ENCODE peak calls at places on chromosomes 5 and 9, in six cellular contexts. Q is heart left ventricle, X is neuronal stem cell, S is body of pancreas, W is stomach, A is SK-N-SH. G is an unnamed sample.

GRCh38 chr5:24621809-24622208 is 23.0 kb downstream of the CDH10 start:
- DNase-seq in Q (peak; percentile 8), X (no peak), S (peak; percentile 16), W (no peak), A (no peak), G (peak; percentile 62)

GRCh38 chr5:151664694-151665583 is 21.8 kb downstream of the SPARC start:
- DNase-seq in Q (peak; percentile 69), X (no peak), S (no peak), W (no peak), A (no peak), G (peak; percentile 36)

GRCh38 chr5:112883192-112883591 is 22.1 kb downstream of the SRP19 start:
- DNase-seq in Q (no peak), X (no peak), S (no peak), W (no peak), A (no peak), G (no peak)

GRCh38 chr9:3238241-3238640 is 287.6 kb downstream of the RFX3 start:
- DNase-seq in Q (no peak), X (no peak), S (no peak), W (no peak), A (no peak), G (no peak)

GRCh38 chr5:107428303-107428761 is 242.4 kb downstream of the EFNA5 start:
- DNase-seq in Q (no peak), X (no peak), S (no peak), W (no peak), A (no peak), G (no peak)

GRCh38 chr9:134863941-134864820 is 16.4 kb upstream of the FCN2 start:
- DNase-seq in Q (no peak), X (no peak), S (no peak), W (no peak), A (no peak), G (no peak)

GRCh38 chr9:20559236-20559896 is 62.9 kb downstream of the MLLT3 start:
- DNase-seq in Q (no peak), X (no peak), S (no peak), W (no peak), A (no peak), G (no peak)

GRCh38 chr5:10935536-10935935 is 174.5 kb upstream of the DAP start:
- DNase-seq in Q (no peak), X (no peak), S (no peak), W (no peak), A (no peak), G (no peak)

GRCh38 chr5:67190856-67191255 is 5.7 kb downstream of the CD180 start:
- DNase-seq in Q (no peak), X (no peak), S (no peak), W (no peak), A (no peak), G (no peak)

GRCh38 chr5:136518814-136519213 is 153.5 kb upstream of the TRPC7 start:
- DNase-seq in Q (no peak), X (no peak), S (no peak), W (no peak), A (no peak), G (no peak)

GRCh38 chr5:180318456-180319089 is 26.7 kb upstream of the MAPK9 start:
- DNase-seq in Q (no peak), X (no peak), S (no peak), W (no peak), A (no peak), G (no peak)

GRCh38 chr5:54905942-54906537 is 79.4 kb downstream of the ESM1 start:
- DNase-seq in Q (peak; percentile 38), X (peak; percentile 57), S (peak; percentile 71), W (peak; percentile 86), A (peak; percentile 38), G (peak; percentile 47)

GRCh38 chr9:80922544-80922943 is 766.8 kb downstream of the TLE1 start:
- DNase-seq in Q (no peak), X (no peak), S (no peak), W (no peak), A (no peak), G (no peak)

GRCh38 chr5:113267361-113267900 is 167.4 kb downstream of the TSSK1B start:
- DNase-seq in Q (no peak), X (no peak), S (no peak), W (no peak), A (no peak), G (peak; percentile 52)

GRCh38 chr9:112120046-112120373 is 55.1 kb downstream of the SUSD1 start:
- DNase-seq in Q (no peak), X (no peak), S (no peak), W (no peak), A (no peak), G (no peak)

GRCh38 chr5:177092178-177093081 is 5.7 kb downstream of the FGFR4 start:
- DNase-seq in Q (no peak), X (no peak), S (no peak), W (no peak), A (no peak), G (no peak)

GRCh38 chr5:38677611-38678010 is 121.2 kb upstream of the LIFR start:
- DNase-seq in Q (no peak), X (no peak), S (no peak), W (no peak), A (no peak), G (no peak)

GRCh38 chr5:54704341-54704740 is 186.8 kb downstream of the SNX18 start:
- DNase-seq in Q (no peak), X (no peak), S (no peak), W (no peak), A (no peak), G (no peak)

GRCh38 chr5:79858097-79858723 is 132.9 kb downstream of the MTX3 start:
- DNase-seq in Q (peak; percentile 60), X (peak; percentile 70), S (peak; percentile 81), W (peak; percentile 81), A (peak; percentile 47), G (peak; percentile 72)

GRCh38 chr9:121349009-121349408 is 21.0 kb downstream of the STOM start:
- DNase-seq in Q (no peak), X (no peak), S (no peak), W (no peak), A (no peak), G (no peak)

GRCh38 chr9:85038061-85038460 is 368.5 kb downstream of the NTRK2 start:
- DNase-seq in Q (no peak), X (no peak), S (no peak), W (no peak), A (no peak), G (no peak)

GRCh38 chr5:172848419-172848818 is 14.4 kb downstream of the ERGIC1 start:
- DNase-seq in Q (no peak), X (no peak), S (no peak), W (no peak), A (no peak), G (no peak)
- H3K4me1 ChIP-seq in Q (no peaks in the 10 kb centered on the region), X (no peaks in the 10 kb centered on the region), S (peaks cover 38% of the 10 kb centered on the region), W (peaks cover 53% of the 10 kb centered on the region), A (no peaks in the 10 kb centered on the region), G (peaks cover 4% of the 10 kb centered on the region)

GRCh38 chr5:43006411-43007202 is 33.5 kb downstream of the ANXA2R start:
- DNase-seq in Q (no peak), X (no peak), S (no peak), W (no peak), A (no peak), G (no peak)
- H3K4me3 ChIP-seq in Q (peak overlapping the region; percentile 71), X (no peak overlapping the region), S (no peak overlapping the region), W (peak overlapping the region; percentile 36), A (peak overlapping the region; percentile 60), G (peak overlapping the region; percentile 88)

GRCh38 chr5:158531899-158532298 is 567.8 kb downstream of the EBF1 start:
- DNase-seq in Q (no peak), X (no peak), S (no peak), W (no peak), A (no peak), G (no peak)
- H3K4me1 ChIP-seq in Q (peaks cover 3% of the 10 kb centered on the region), X (peaks cover 4% of the 10 kb centered on the region), S (no peaks in the 10 kb centered on the region), W (no peaks in the 10 kb centered on the region), A (no peaks in the 10 kb centered on the region), G (no peaks in the 10 kb centered on the region)

GRCh38 chr5:159104759-159105317 is 5.1 kb upstream of the EBF1 start:
- DNase-seq in Q (no peak), X (peak; percentile 20), S (no peak), W (no peak), A (no peak), G (no peak)

GRCh38 chr5:159104058-159104651 is 4.4 kb upstream of the EBF1 start:
- DNase-seq in Q (peak; percentile 47), X (peak; percentile 49), S (no peak), W (no peak), A (no peak), G (peak; percentile 23)

GRCh38 chr5:159106193-159106568 is 6.5 kb upstream of the EBF1 start:
- DNase-seq in Q (no peak), X (no peak), S (no peak), W (no peak), A (no peak), G (no peak)

GRCh38 chr5:159106569-159107282 is 7.0 kb upstream of the EBF1 start:
- DNase-seq in Q (peak; percentile 77), X (peak; percentile 80), S (peak; percentile 75), W (peak; percentile 71), A (peak; percentile 91), G (peak; percentile 89)

DNA sequence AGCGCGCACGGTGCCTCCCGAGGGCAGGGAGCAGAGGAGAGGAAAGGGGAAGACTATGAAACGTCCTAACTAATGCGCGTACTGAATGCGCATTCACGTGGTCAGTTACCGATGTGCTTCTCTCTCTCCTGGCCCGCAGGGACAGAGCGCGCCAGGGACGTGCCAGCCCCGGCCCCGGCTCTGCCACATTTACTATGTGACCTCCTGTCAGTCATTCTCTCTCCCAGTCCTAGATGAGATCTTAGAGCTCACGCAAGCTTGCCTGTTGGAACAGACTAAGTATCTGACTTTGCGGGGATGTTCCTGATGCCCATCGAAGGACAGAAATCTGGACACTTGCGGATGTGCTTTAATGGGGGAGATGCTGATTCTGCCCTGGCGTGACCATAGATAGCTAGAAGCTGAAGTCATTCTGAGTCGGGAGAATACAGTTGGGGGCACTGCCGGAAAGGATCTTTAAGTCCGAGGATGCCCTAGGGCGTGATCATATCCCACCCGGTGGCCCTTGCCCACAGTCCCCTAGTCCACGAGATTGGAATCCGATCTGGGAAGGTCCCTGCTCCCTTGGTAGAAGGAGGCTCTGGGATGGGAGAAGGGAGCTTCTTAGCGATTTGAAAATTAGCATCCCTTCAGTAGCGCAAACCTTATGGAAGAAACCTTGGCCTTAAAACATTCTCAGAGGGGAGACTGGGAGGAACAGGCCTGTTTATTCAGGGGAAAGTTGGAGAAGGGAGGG is 5.8 kb upstream of the EBF1 start:
- DNase-seq in Q (no peak), X (peak; percentile 31), S (no peak), W (no peak), A (no peak), G (no peak)
- H3K4me3 ChIP-seq in Q (no peak overlapping the region), X (no peak overlapping the region), S (no peak overlapping the region), W (no peak overlapping the region), A (no peak overlapping the region), G (no peak overlapping the region)

GRCh38 chr9:128689293-128689770 is 310 bp downstream of the SET start:
- DNase-seq in Q (peak; percentile 70), X (no peak), S (peak; percentile 67), W (peak; percentile 57), A (peak; percentile 81), G (peak; percentile 68)

GRCh38 chr9:128688501-128689292 is at the start of gene SET:
- DNase-seq in Q (peak; percentile 96), X (peak; percentile 95), S (peak; percentile 96), W (peak; percentile 96), A (peak; percentile 100), G (peak; percentile 98)

GRCh38 chr9:128689820-128690683 is 1.0 kb downstream of the SET start:
- DNase-seq in Q (peak; percentile 60), X (peak; percentile 41), S (peak; percentile 42), W (peak; percentile 31), A (peak; percentile 93), G (peak; percentile 74)

GRCh38 chr9:128687453-128687852 is 1.6 kb upstream of the SET start:
- DNase-seq in Q (no peak), X (no peak), S (no peak), W (no peak), A (no peak), G (no peak)

GRCh38 chr9:128690684-128691034 is 1.6 kb downstream of the SET start:
- DNase-seq in Q (no peak), X (no peak), S (no peak), W (no peak), A (no peak), G (no peak)
- H3K4me1 ChIP-seq in Q (peaks cover 18% of the 10 kb centered on the region), X (peaks cover 7% of the 10 kb centered on the region), S (peaks cover 25% of the 10 kb centered on the region), W (peaks cover 19% of the 10 kb centered on the region), A (peaks cover 3% of the 10 kb centered on the region), G (peaks cover 6% of the 10 kb centered on the region)